ENCODE peak calls at places on chromosomes 2 and 18, in five cellular contexts. O, W, Q, D and G are unnamed samples.

GRCh38 chr2:26988165-26988879 is 17.9 kb downstream of the MAPRE3 start:
- DNase-seq in D (no peak), O (peak), W (no peak), Q (no peak), G (no peak)

GRCh38 chr2:12619975-12620374 is 96.8 kb upstream of the TRIB2 start:
- DNase-seq in O (peak), W (no peak), Q (no peak), D (no peak), G (no peak)

GRCh38 chr2:43038720-43039099 is 187.7 kb downstream of the ZFP36L2 start:
- DNase-seq in W (no peak), O (no peak), D (peak), Q (no peak), G (no peak)

GRCh38 chr18:37322497-37323035 is 243.0 kb downstream of the CELF4 start:
- DNase-seq in D (no peak), W (peak), Q (peak), O (no peak), G (no peak)

GRCh38 chr2:121187922-121188411 is 97.0 kb downstream of the TFCP2L1 start:
- DNase-seq in W (no peak), O (no peak), D (no peak), Q (no peak), G (no peak)

GRCh38 chr18:57587262-57587661 is 760 bp upstream of the FECH start:
- DNase-seq in D (no peak), W (no peak), O (no peak), Q (no peak), G (no peak)

GRCh38 chr2:45833968-45834344 is 182.5 kb downstream of the PRKCE start:
- DNase-seq in O (no peak), D (no peak), W (peak), Q (no peak), G (no peak)

GRCh38 chr2:199663157-199663556 is 187.8 kb downstream of the FTCDNL1 start:
- DNase-seq in Q (no peak), D (no peak), O (no peak), W (peak), G (no peak)

GRCh38 chr2:74593826-74594467 is 39.4 kb downstream of the DOK1 start:
- DNase-seq in Q (no peak), D (no peak), O (no peak), W (no peak), G (no peak)

GRCh38 chr2:53353372-53354111 is 414.1 kb upstream of the CHAC2 start:
- DNase-seq in W (no peak), O (no peak), D (no peak), Q (no peak), G (no peak)

GRCh38 chr2:54457326-54458023 is 1.3 kb downstream of the SPTBN1 start:
- DNase-seq in D (peak), W (peak), Q (peak), O (no peak), G (no peak)

GRCh38 chr2:41764919-41765318 is 282.9 kb upstream of the PKDCC start:
- DNase-seq in D (no peak), Q (no peak), O (no peak), W (no peak), G (no peak)

GRCh38 chr2:213119061-213119809 is 32.2 kb downstream of the IKZF2 start:
- DNase-seq in D (no peak), W (peak), O (peak), Q (no peak), G (no peak)

GRCh38 chr2:134762508-134762907 is 43.7 kb upstream of the TMEM163 start:
- DNase-seq in O (no peak), Q (no peak), W (no peak), D (no peak), G (no peak)

GRCh38 chr2:134764164-134764563 is 45.4 kb upstream of the TMEM163 start:
- DNase-seq in O (no peak), Q (no peak), W (no peak), D (no peak), G (no peak)

GRCh38 chr2:134763164-134763710 is 44.4 kb upstream of the TMEM163 start:
- DNase-seq in D (no peak), Q (no peak), O (no peak), W (no peak), G (no peak)

GRCh38 chr2:134766583-134766982 is 47.8 kb upstream of the TMEM163 start:
- DNase-seq in D (no peak), Q (no peak), W (no peak), O (no peak), G (no peak)

DNA sequence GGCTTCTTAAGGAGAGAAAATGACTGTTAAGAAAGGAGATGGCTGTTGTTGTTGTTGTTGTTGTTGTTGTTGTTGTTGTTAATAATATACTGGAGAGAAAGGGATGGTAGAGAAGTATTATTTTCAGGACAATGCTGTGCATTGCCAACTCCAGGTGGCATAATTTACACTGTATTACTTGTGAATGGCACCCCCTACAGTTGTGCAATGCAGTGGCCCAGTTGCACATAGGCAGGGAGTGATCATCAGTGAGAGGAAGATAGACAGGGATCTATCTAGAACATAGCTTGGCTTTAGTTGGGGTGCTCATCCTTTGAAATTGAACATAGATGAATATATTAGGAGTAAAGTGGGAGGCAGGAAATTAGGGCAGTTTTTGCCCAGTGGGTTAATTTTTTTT is 47.2 kb upstream of the TMEM163 start:
- DNase-seq in D (no peak), O (no peak), Q (no peak), W (no peak), G (no peak)
- TF ChIP-seq CTCF in D (no peak), O (no peak), Q (no peak), W (no peak), G (no peak)

GRCh38 chr18:34086370-34086769 is 138.3 kb downstream of the NOL4 start:
- DNase-seq in O (no peak), W (no peak), Q (no peak), D (no peak), G (no peak)
- TF ChIP-seq CTCF in O (no peak), W (no peak), Q (no peak), D (no peak), G (no peak)

GRCh38 chr2:69716555-69717120 is 25.3 kb upstream of the ANXA4 start:
- DNase-seq in O (no peak), D (no peak), W (no peak), Q (no peak), G (no peak)
- TF ChIP-seq CTCF in O (no peak), D (no peak), W (no peak), Q (peak), G (no peak)

GRCh38 chr2:234326694-234327093 is 170.2 kb downstream of the ARL4C start:
- DNase-seq in D (no peak), Q (no peak), W (no peak), O (no peak), G (no peak)
- TF ChIP-seq CTCF in D (no peak), Q (no peak), W (no peak), O (no peak), G (no peak)